ENCODE peak calls at places on chromosomes 2 and 18, in eight cellular contexts. H is colonic mucosa, A is neuronal stem cell, K is SJSA1, Q is left lung, B is heart right ventricle, U is dorsolateral prefrontal cortex, S is Peyer's patch. Z is an unnamed sample.
A peak's percentile ranks its signal among the peaks of the same experiment; 100 is the strongest.

GRCh38 chr2:197191948-197192338 is 118.6 kb downstream of the ANKRD44 start:
- DNase-seq in U (no peak), K (no peak), B (no peak), Q (no peak), H (no peak), S (no peak), A (no peak), Z (no peak)

GRCh38 chr18:21100678-21101077 is 10.9 kb downstream of the ROCK1 start:
- DNase-seq in K (no peak), A (no peak), U (no peak), B (no peak), Q (no peak), H (no peak), S (no peak), Z (no peak)

GRCh38 chr2:127011136-127011740 is 95.7 kb downstream of the BIN1 start:
- DNase-seq in U (no peak), B (no peak), K (no peak), A (no peak), S (no peak), Q (no peak), H (no peak), Z (no peak)

GRCh38 chr18:32911660-32912284 is 138.9 kb upstream of the KLHL14 start:
- DNase-seq in B (no peak), K (peak; percentile 33), S (no peak), Q (no peak), H (no peak), A (no peak), U (no peak), Z (no peak)

GRCh38 chr2:240701736-240702639 is 10.3 kb downstream of the AQP12A start:
- DNase-seq in S (no peak), H (no peak), K (no peak), Q (peak; percentile 27), B (no peak), A (no peak), U (peak; percentile 36), Z (peak; percentile 62)

GRCh38 chr2:54655051-54655809 is 68.2 kb upstream of the EML6 start:
- DNase-seq in B (no peak), U (no peak), A (no peak), H (no peak), Q (no peak), K (no peak), S (no peak), Z (no peak)

GRCh38 chr2:224584111-224584764 is 925 bp downstream of the CUL3 start:
- DNase-seq in A (peak; percentile 17), Q (peak; percentile 50), U (no peak), B (peak; percentile 32), H (peak; percentile 51), K (peak; percentile 53), S (peak; percentile 56), Z (no peak)

GRCh38 chr2:238930216-238930615 is 82.3 kb downstream of the TWIST2 start:
- DNase-seq in A (no peak), H (no peak), K (no peak), S (no peak), B (no peak), Q (no peak), U (no peak), Z (no peak)

GRCh38 chr2:234164499-234165409 is 114.3 kb downstream of the SPP2 start:
- DNase-seq in K (no peak), H (no peak), Q (no peak), S (no peak), B (no peak), A (no peak), U (no peak), Z (no peak)

GRCh38 chr2:43383533-43383932 is 157.1 kb upstream of the ZFP36L2 start:
- DNase-seq in S (no peak), K (no peak), U (no peak), A (no peak), H (no peak), Q (no peak), B (no peak), Z (no peak)

GRCh38 chr2:141554810-141555209 is 576.0 kb downstream of the LRP1B start:
- DNase-seq in A (peak; percentile 29), H (no peak), B (no peak), S (no peak), K (peak; percentile 4), Q (no peak), U (no peak), Z (no peak)

GRCh38 chr2:55048514-55048924 is 1.7 kb downstream of the RTN4 start:
- DNase-seq in S (no peak), U (peak; percentile 41), Q (no peak), K (no peak), H (peak; percentile 67), B (peak; percentile 19), A (no peak), Z (peak; percentile 27)

GRCh38 chr2:37636209-37637077 is 35.0 kb downstream of the CDC42EP3 start:
- DNase-seq in S (no peak), U (no peak), K (no peak), Q (no peak), B (no peak), H (no peak), A (no peak), Z (no peak)
- H3K27ac ChIP-seq in S (peak overlapping the region; percentile 20), U (no peak overlapping the region), K (no peak overlapping the region), Q (peak overlapping the region; percentile 87), B (no peak overlapping the region), H (no peak overlapping the region), A (no peak overlapping the region), Z (no peak overlapping the region)

DNA sequence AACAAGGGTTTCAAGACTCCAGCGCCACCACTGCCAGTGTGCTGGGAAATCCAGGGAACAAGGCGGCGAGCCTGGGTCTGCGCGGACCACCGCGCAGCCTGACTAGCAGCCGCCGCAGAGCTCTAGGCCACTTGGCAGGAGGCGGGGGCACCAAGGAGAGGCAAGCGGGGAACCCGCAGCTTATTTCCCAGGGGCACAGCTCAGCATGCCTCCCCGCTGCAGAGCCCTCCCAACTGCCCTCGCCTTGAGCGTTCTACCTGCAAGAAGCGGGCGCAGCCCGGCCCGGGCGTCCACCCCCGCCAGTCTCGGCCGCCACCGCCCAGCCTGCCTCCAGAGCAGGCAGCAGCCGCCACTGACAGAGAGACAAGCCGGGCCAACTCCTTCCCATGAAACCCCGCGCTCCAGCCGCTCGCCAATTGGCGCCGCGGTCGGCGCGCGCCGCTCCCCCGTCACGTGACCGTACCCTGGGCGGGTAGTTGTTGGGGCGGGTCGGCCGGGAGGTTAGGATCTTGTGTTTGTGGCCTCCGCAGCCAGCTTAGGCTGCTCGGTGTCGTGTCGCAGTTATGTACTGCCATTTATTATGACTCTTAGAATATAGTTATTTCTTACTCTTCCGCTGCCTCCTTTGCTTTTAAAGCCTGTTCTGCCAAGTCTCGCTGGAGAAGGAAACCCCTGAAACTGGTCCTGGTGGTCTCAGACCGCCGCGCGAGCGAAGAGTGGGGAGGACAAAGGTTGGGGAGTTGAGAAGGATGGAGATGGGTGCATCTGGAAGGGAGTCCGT is at the start of gene LNPK:
- DNase-seq in S (peak; percentile 98), H (peak; percentile 96), B (peak; percentile 93), U (peak; percentile 94), K (peak; percentile 92), A (peak; percentile 87), Q (peak; percentile 95), Z (peak; percentile 94)
- H3K27ac ChIP-seq in S (peak within 1 kb of the TSS; percentile 83), H (peak within 1 kb of the TSS; percentile 90), B (peak within 1 kb of the TSS; percentile 85), U (peak within 1 kb of the TSS; percentile 87), K (peak within 1 kb of the TSS; percentile 41), A (peak within 1 kb of the TSS; percentile 66), Q (peak within 1 kb of the TSS; percentile 86), Z (peak within 1 kb of the TSS; percentile 93)

DNA sequence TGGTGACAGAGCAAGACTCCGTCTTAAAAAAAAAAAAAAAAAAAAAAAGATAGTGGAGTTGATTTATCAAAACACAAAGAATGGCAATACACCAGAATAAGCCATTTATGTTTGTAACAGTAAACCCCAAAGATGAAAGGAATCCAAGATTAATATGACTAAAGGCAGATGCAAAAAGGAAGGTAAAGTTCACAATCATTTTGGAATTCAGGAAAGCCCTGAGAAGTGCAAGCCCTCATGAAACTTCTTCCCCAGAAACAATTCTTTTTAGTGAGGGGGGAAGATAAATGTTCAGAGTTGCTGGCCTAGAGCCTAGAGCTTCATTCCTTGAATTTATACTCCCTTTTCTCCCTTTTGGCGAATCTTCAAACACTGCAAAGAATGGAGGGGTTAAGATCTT is 368.7 kb downstream of the MEIS1 start:
- DNase-seq in H (no peak), S (no peak), A (no peak), B (no peak), K (no peak), Q (no peak), U (no peak), Z (no peak)
- H3K27ac ChIP-seq in H (no peak overlapping the region), S (no peak overlapping the region), A (no peak overlapping the region), B (no peak overlapping the region), K (no peak overlapping the region), Q (no peak overlapping the region), U (no peak overlapping the region), Z (no peak overlapping the region)

GRCh38 chr18:62617793-62618591 is 95.2 kb downstream of the ZCCHC2 start:
- DNase-seq in U (no peak), Q (no peak), H (no peak), A (no peak), S (no peak), K (no peak), B (no peak), Z (no peak)
- H3K27ac ChIP-seq in U (no peak overlapping the region), Q (no peak overlapping the region), H (no peak overlapping the region), A (no peak overlapping the region), S (no peak overlapping the region), K (no peak overlapping the region), B (no peak overlapping the region), Z (no peak overlapping the region)

Z was measured in heart left ventricle.